ENCODE peak calls at places on chromosomes 13 and 19, in five cellular contexts. A is stimulated activated naive CD4-positive, alpha-beta T cell; F is lung microvascular endothelial cell; S is hippocampal formation; H is effector memory CD8-positive, alpha-beta T cell. W is an unnamed sample.

GRCh38 chr19:49887653-49888477 is 8.8 kb downstream of the IL4I1 start:
- DNase-seq in F (no peak), S (no peak), A (no peak), H (no peak), W (no peak)

GRCh38 chr13:49446473-49446872 is 2.4 kb downstream of the SETDB2 start:
- DNase-seq in S (no peak), H (no peak), A (no peak), F (no peak), W (no peak)

GRCh38 chr13:73341748-73342147 is 282.9 kb downstream of the KLF5 start:
- DNase-seq in A (no peak), F (no peak), H (no peak), S (no peak), W (no peak)

GRCh38 chr19:4456843-4457653 is 546 bp downstream of the UBXN6 start:
- DNase-seq in S (no peak), A (peak), F (peak), H (peak), W (no peak)

GRCh38 chr13:98731925-98732324 is 20.5 kb downstream of the SLC15A1 start:
- DNase-seq in S (no peak), A (no peak), H (no peak), F (no peak), W (no peak)

GRCh38 chr19:13781547-13781946 is 7.3 kb downstream of the C19orf53 start:
- DNase-seq in A (no peak), F (peak), H (no peak), S (no peak), W (peak)

GRCh38 chr13:112990783-112991182 is 21.8 kb downstream of the MCF2L start:
- DNase-seq in H (no peak), S (no peak), F (no peak), A (no peak), W (peak)

GRCh38 chr19:34236035-34236793 is 18.1 kb upstream of the GARRE1 start:
- DNase-seq in S (no peak), A (no peak), F (no peak), H (no peak), W (no peak)

GRCh38 chr19:44748426-44749254 is at the start of gene BCL3:
- DNase-seq in H (peak), F (no peak), A (peak), S (peak), W (peak)

GRCh38 chr19:30557927-30558557 is 185.9 kb downstream of the ZNF536 start:
- DNase-seq in A (no peak), H (no peak), F (no peak), S (no peak), W (peak)

GRCh38 chr13:109412232-109412935 is 374.0 kb downstream of the IRS2 start:
- DNase-seq in S (peak), A (no peak), F (no peak), H (no peak), W (peak)

GRCh38 chr13:40692946-40693345 is 26.5 kb upstream of the FOXO1 start:
- DNase-seq in A (no peak), H (no peak), S (no peak), F (peak), W (no peak)

GRCh38 chr19:45972081-45972943 is 1.4 kb downstream of the NOVA2 start:
- DNase-seq in S (no peak), A (peak), F (no peak), H (no peak), W (no peak)

GRCh38 chr13:42990147-42990990 is 1.7 kb downstream of the EPSTI1 start:
- DNase-seq in H (no peak), S (no peak), F (peak), A (peak), W (no peak)

GRCh38 chr19:10915511-10916091 is 12.8 kb downstream of the YIPF2 start:
- DNase-seq in F (peak), H (no peak), A (no peak), S (no peak), W (no peak)

GRCh38 chr13:98234348-98234747 is 57.3 kb upstream of the RNF113B start:
- DNase-seq in A (no peak), H (no peak), S (no peak), F (no peak), W (no peak)

GRCh38 chr19:41530761-41531301 is 45.1 kb upstream of the CEACAM21 start:
- DNase-seq in F (peak), S (no peak), A (no peak), H (no peak), W (no peak)

GRCh38 chr13:50650936-50651638 is 192.4 kb downstream of the DLEU7 start:
- DNase-seq in A (no peak), F (peak), S (no peak), H (no peak), W (no peak)

GRCh38 chr13:75347457-75347856 is 134.5 kb downstream of the TBC1D4 start:
- DNase-seq in A (no peak), H (no peak), S (no peak), F (no peak), W (no peak)

GRCh38 chr19:48213959-48214358 is 41.8 kb downstream of the CARD8 start:
- DNase-seq in A (no peak), S (no peak), H (no peak), F (no peak), W (no peak)

GRCh38 chr13:91922969-91923592 is 524.7 kb downstream of the GPC5 start:
- DNase-seq in A (no peak), F (no peak), H (no peak), S (no peak), W (no peak)

GRCh38 chr13:102799544-102800144 is 725 bp downstream of the BIVM start:
- DNase-seq in A (no peak), F (no peak), H (peak), S (peak), W (peak)

GRCh38 chr19:7534531-7534980 is 961 bp upstream of the PNPLA6 start:
- DNase-seq in F (peak), A (peak), S (peak), H (no peak), W (peak)

GRCh38 chr13:112842343-112842856 is 126.6 kb upstream of the MCF2L start:
- DNase-seq in A (no peak), H (no peak), F (peak), S (no peak), W (peak)

GRCh38 chr13:44188257-44188656 is 185.4 kb upstream of the SERP2 start:
- DNase-seq in S (no peak), H (no peak), F (peak), A (no peak), W (no peak)

GRCh38 chr13:94706101-94706853 is 6.1 kb downstream of the SOX21 start:
- DNase-seq in A (no peak), F (no peak), S (no peak), H (no peak), W (no peak)

GRCh38 chr13:58300224-58300623 is 668.7 kb downstream of the PCDH17 start:
- DNase-seq in S (no peak), F (no peak), A (no peak), H (no peak), W (no peak)

GRCh38 chr19:56273563-56274117 is 1.1 kb downstream of the EDDM13 start:
- DNase-seq in H (no peak), A (no peak), F (peak), S (no peak), W (no peak)

GRCh38 chr19:39111593-39112199 is 13.9 kb upstream of the PAK4 start:
- DNase-seq in S (no peak), F (no peak), A (no peak), H (no peak), W (no peak)

GRCh38 chr13:106072014-106072413 is 463.4 kb downstream of the EFNB2 start:
- DNase-seq in F (no peak), S (no peak), H (no peak), A (no peak), W (no peak)

GRCh38 chr13:109146912-109147624 is 517.7 kb downstream of the MYO16 start:
- DNase-seq in S (no peak), A (no peak), F (peak), H (no peak), W (no peak)

GRCh38 chr13:76887070-76887563 is 912 bp upstream of the KCTD12 start:
- DNase-seq in A (no peak), H (no peak), S (no peak), F (no peak), W (peak)

GRCh38 chr13:48186722-48187121 is 46.3 kb upstream of the ITM2B start:
- DNase-seq in H (no peak), A (no peak), F (no peak), S (no peak), W (no peak)

GRCh38 chr19:6482343-6482686 is 728 bp upstream of the DENND1C start:
- DNase-seq in H (no peak), F (no peak), S (no peak), A (no peak), W (no peak)

GRCh38 chr13:63463782-63464610 is 2048.3 kb upstream of the PCDH20 start:
- DNase-seq in A (no peak), F (no peak), H (no peak), S (no peak), W (no peak)

GRCh38 chr19:52200044-52200443 is 10.2 kb downstream of the PPP2R1A start:
- DNase-seq in S (no peak), H (no peak), F (peak), A (no peak), W (no peak)